ENCODE peak calls at places on chromosomes 1 and 21, in eight cellular contexts. One of them, this sample, is unnamed.

GRCh38 chr1:92301021-92301420 is 2.2 kb downstream of the RPAP2 start:
- DNase-seq in brain microvascular endothelial cell: no peak
- DNase-seq in heart left ventricle: no peak
- DNase-seq in tibial nerve: no peak
- DNase-seq in upper lobe of right lung: no peak
- DNase-seq in HepG2: no peak
- DNase-seq in thyroid gland: no peak
- DNase-seq in H1: no peak
- DNase-seq in this sample: no peak

GRCh38 chr21:42799516-42799915 is 79.8 kb downstream of the WDR4 start:
- DNase-seq in thyroid gland: no peak
- DNase-seq in heart left ventricle: no peak
- DNase-seq in brain microvascular endothelial cell: no peak
- DNase-seq in HepG2: no peak
- DNase-seq in tibial nerve: no peak
- DNase-seq in upper lobe of right lung: no peak
- DNase-seq in H1: no peak
- DNase-seq in this sample: no peak

GRCh38 chr1:167197692-167198091 is 23.0 kb upstream of the POU2F1 start:
- DNase-seq in tibial nerve: no peak
- DNase-seq in thyroid gland: no peak
- DNase-seq in HepG2: no peak
- DNase-seq in heart left ventricle: no peak
- DNase-seq in brain microvascular endothelial cell: no peak
- DNase-seq in H1: no peak
- DNase-seq in upper lobe of right lung: no peak
- DNase-seq in this sample: no peak

GRCh38 chr1:71828431-71829012 is 453.8 kb downstream of the NEGR1 start:
- DNase-seq in tibial nerve: no peak
- DNase-seq in brain microvascular endothelial cell: no peak
- DNase-seq in upper lobe of right lung: no peak
- DNase-seq in heart left ventricle: no peak
- DNase-seq in H1: no peak
- DNase-seq in thyroid gland: no peak
- DNase-seq in HepG2: no peak
- DNase-seq in this sample: no peak

GRCh38 chr1:100353988-100354387 is 1.7 kb downstream of the CDC14A start:
- DNase-seq in upper lobe of right lung: no peak
- DNase-seq in H1: no peak
- DNase-seq in heart left ventricle: no peak
- DNase-seq in brain microvascular endothelial cell: peak
- DNase-seq in thyroid gland: no peak
- DNase-seq in HepG2: peak
- DNase-seq in tibial nerve: no peak
- DNase-seq in this sample: no peak

GRCh38 chr1:23524716-23525401 is 6.2 kb downstream of the E2F2 start:
- DNase-seq in brain microvascular endothelial cell: no peak
- DNase-seq in thyroid gland: no peak
- DNase-seq in H1: no peak
- DNase-seq in upper lobe of right lung: no peak
- DNase-seq in heart left ventricle: peak
- DNase-seq in tibial nerve: no peak
- DNase-seq in HepG2: no peak
- DNase-seq in this sample: no peak

GRCh38 chr1:78045850-78046778 is at the start of gene GIPC2:
- DNase-seq in heart left ventricle: peak
- DNase-seq in brain microvascular endothelial cell: no peak
- DNase-seq in HepG2: peak
- DNase-seq in upper lobe of right lung: peak
- DNase-seq in H1: no peak
- DNase-seq in thyroid gland: peak
- DNase-seq in tibial nerve: no peak
- DNase-seq in this sample: no peak

GRCh38 chr1:92515796-92516201 is 29.1 kb upstream of the GFI1 start:
- DNase-seq in HepG2: no peak
- DNase-seq in thyroid gland: no peak
- DNase-seq in tibial nerve: no peak
- DNase-seq in heart left ventricle: no peak
- DNase-seq in upper lobe of right lung: no peak
- DNase-seq in H1: no peak
- DNase-seq in brain microvascular endothelial cell: no peak
- DNase-seq in this sample: no peak

GRCh38 chr1:180558664-180559063 is at the start of gene OVAAL:
- DNase-seq in upper lobe of right lung: no peak
- DNase-seq in H1: no peak
- DNase-seq in thyroid gland: no peak
- DNase-seq in brain microvascular endothelial cell: no peak
- DNase-seq in tibial nerve: no peak
- DNase-seq in heart left ventricle: no peak
- DNase-seq in HepG2: no peak
- DNase-seq in this sample: no peak

GRCh38 chr1:17437260-17438175 is 2.0 kb downstream of the RCC2 start:
- DNase-seq in thyroid gland: peak
- DNase-seq in brain microvascular endothelial cell: no peak
- DNase-seq in heart left ventricle: peak
- DNase-seq in HepG2: no peak
- DNase-seq in H1: no peak
- DNase-seq in upper lobe of right lung: peak
- DNase-seq in tibial nerve: no peak
- DNase-seq in this sample: no peak

GRCh38 chr1:107680579-107680985 is 284.4 kb downstream of the VAV3 start:
- DNase-seq in heart left ventricle: no peak
- DNase-seq in upper lobe of right lung: no peak
- DNase-seq in H1: no peak
- DNase-seq in brain microvascular endothelial cell: no peak
- DNase-seq in tibial nerve: no peak
- DNase-seq in HepG2: peak
- DNase-seq in thyroid gland: no peak
- DNase-seq in this sample: no peak

GRCh38 chr1:241775021-241775420 is 73.0 kb upstream of the EXO1 start:
- DNase-seq in upper lobe of right lung: no peak
- DNase-seq in brain microvascular endothelial cell: no peak
- DNase-seq in thyroid gland: no peak
- DNase-seq in HepG2: no peak
- DNase-seq in tibial nerve: no peak
- DNase-seq in H1: no peak
- DNase-seq in heart left ventricle: no peak
- DNase-seq in this sample: no peak

GRCh38 chr1:203354246-203354645 is 3.3 kb upstream of the FMOD start:
- DNase-seq in tibial nerve: no peak
- DNase-seq in HepG2: no peak
- DNase-seq in brain microvascular endothelial cell: peak
- DNase-seq in H1: no peak
- DNase-seq in upper lobe of right lung: no peak
- DNase-seq in thyroid gland: no peak
- DNase-seq in heart left ventricle: no peak
- DNase-seq in this sample: peak

GRCh38 chr1:232613752-232614381 is 16.1 kb downstream of the SIPA1L2 start:
- DNase-seq in upper lobe of right lung: no peak
- DNase-seq in thyroid gland: no peak
- DNase-seq in brain microvascular endothelial cell: peak
- DNase-seq in heart left ventricle: no peak
- DNase-seq in tibial nerve: no peak
- DNase-seq in H1: no peak
- DNase-seq in HepG2: no peak
- DNase-seq in this sample: peak

GRCh38 chr1:47578026-47578861 is 140.4 kb downstream of the FOXD2 start:
- DNase-seq in brain microvascular endothelial cell: no peak
- DNase-seq in thyroid gland: no peak
- DNase-seq in heart left ventricle: no peak
- DNase-seq in upper lobe of right lung: no peak
- DNase-seq in HepG2: no peak
- DNase-seq in tibial nerve: peak
- DNase-seq in H1: no peak
- DNase-seq in this sample: no peak

GRCh38 chr1:26287033-26287711 is 7.3 kb downstream of the SH3BGRL3 start:
- DNase-seq in thyroid gland: no peak
- DNase-seq in brain microvascular endothelial cell: no peak
- DNase-seq in H1: no peak
- DNase-seq in HepG2: no peak
- DNase-seq in upper lobe of right lung: no peak
- DNase-seq in tibial nerve: peak
- DNase-seq in heart left ventricle: peak
- DNase-seq in this sample: no peak

GRCh38 chr1:119139393-119139792 is 1.1 kb downstream of the WARS2 start:
- DNase-seq in upper lobe of right lung: no peak
- DNase-seq in heart left ventricle: no peak
- DNase-seq in HepG2: no peak
- DNase-seq in thyroid gland: no peak
- DNase-seq in brain microvascular endothelial cell: no peak
- DNase-seq in tibial nerve: no peak
- DNase-seq in H1: no peak
- DNase-seq in this sample: no peak

DNA sequence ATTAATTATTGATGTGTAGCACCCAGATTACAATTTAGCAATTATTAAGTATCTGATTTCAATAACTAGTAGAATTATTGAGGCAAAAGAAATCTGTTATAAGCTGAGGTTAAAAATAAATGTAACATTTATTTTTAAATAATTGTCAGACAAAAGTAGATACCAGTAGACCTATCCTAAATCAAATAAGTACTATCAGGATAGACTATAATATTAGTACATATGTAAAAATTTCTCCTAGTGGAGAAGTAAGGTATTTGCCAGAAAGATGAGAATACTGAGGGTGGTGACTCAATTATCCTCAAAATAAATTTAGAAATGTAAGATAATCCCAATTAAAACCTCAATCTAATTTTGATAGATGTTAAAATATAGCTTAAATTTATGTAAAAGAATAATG is 377.8 kb upstream of the CHRM3 start:
- DNase-seq in thyroid gland: no peak
- DNase-seq in brain microvascular endothelial cell: no peak
- DNase-seq in upper lobe of right lung: no peak
- DNase-seq in heart left ventricle: no peak
- DNase-seq in HepG2: no peak
- DNase-seq in H1: no peak
- DNase-seq in tibial nerve: no peak
- DNase-seq in this sample: no peak
- TF ChIP-seq CTCF in thyroid gland: no peak
- TF ChIP-seq CTCF in brain microvascular endothelial cell: no peak
- TF ChIP-seq CTCF in upper lobe of right lung: no peak
- TF ChIP-seq CTCF in heart left ventricle: peak
- TF ChIP-seq CTCF in HepG2: no peak
- TF ChIP-seq CTCF in H1: no peak
- TF ChIP-seq CTCF in tibial nerve: no peak
- TF ChIP-seq CTCF in this sample: no peak

DNA sequence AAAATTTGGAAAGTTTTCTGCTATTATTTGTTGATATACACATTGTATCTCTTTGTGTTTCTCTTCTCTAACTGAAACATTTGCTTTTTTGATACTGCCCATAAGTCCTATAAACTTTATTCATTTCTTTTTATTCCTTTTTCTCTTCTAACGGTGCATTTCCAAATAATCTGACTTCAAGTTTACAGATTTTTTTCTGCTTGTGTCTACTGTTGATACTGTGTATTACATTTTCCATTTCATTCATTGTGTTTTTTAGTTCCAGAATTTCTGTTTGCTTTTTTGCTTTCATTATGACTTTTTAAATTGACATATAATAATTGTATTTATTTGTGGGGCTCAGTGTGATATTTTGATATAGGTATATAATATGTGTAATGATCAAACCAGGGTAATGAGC is 38.3 kb upstream of the PLA2G2A start:
- DNase-seq in H1: no peak
- DNase-seq in upper lobe of right lung: no peak
- DNase-seq in brain microvascular endothelial cell: no peak
- DNase-seq in tibial nerve: no peak
- DNase-seq in HepG2: no peak
- DNase-seq in heart left ventricle: no peak
- DNase-seq in thyroid gland: no peak
- DNase-seq in this sample: no peak
- H3K27ac ChIP-seq in H1: no peak
- H3K27ac ChIP-seq in upper lobe of right lung: no peak
- H3K27ac ChIP-seq in brain microvascular endothelial cell: no peak
- H3K27ac ChIP-seq in tibial nerve: no peak
- H3K27ac ChIP-seq in HepG2: no peak
- H3K27ac ChIP-seq in heart left ventricle: no peak
- H3K27ac ChIP-seq in thyroid gland: no peak
- H3K27ac ChIP-seq in this sample: no peak

GRCh38 chr1:205584732-205585131 is 47.1 kb downstream of the ELK4 start:
- DNase-seq in H1: no peak
- DNase-seq in tibial nerve: no peak
- DNase-seq in heart left ventricle: no peak
- DNase-seq in HepG2: no peak
- DNase-seq in upper lobe of right lung: peak
- DNase-seq in thyroid gland: no peak
- DNase-seq in brain microvascular endothelial cell: no peak
- DNase-seq in this sample: no peak

GRCh38 chr1:205587576-205587975 is 44.2 kb downstream of the ELK4 start:
- DNase-seq in heart left ventricle: no peak
- DNase-seq in tibial nerve: no peak
- DNase-seq in thyroid gland: no peak
- DNase-seq in brain microvascular endothelial cell: no peak
- DNase-seq in HepG2: no peak
- DNase-seq in H1: no peak
- DNase-seq in upper lobe of right lung: peak
- DNase-seq in this sample: no peak

GRCh38 chr1:205583461-205584130 is 48.2 kb downstream of the ELK4 start:
- DNase-seq in HepG2: no peak
- DNase-seq in thyroid gland: no peak
- DNase-seq in upper lobe of right lung: peak
- DNase-seq in heart left ventricle: no peak
- DNase-seq in brain microvascular endothelial cell: no peak
- DNase-seq in tibial nerve: no peak
- DNase-seq in H1: no peak
- DNase-seq in this sample: no peak

GRCh38 chr1:205585835-205586785 is 45.7 kb downstream of the ELK4 start:
- DNase-seq in HepG2: no peak
- DNase-seq in H1: no peak
- DNase-seq in brain microvascular endothelial cell: no peak
- DNase-seq in heart left ventricle: no peak
- DNase-seq in tibial nerve: no peak
- DNase-seq in upper lobe of right lung: peak
- DNase-seq in thyroid gland: no peak
- DNase-seq in this sample: no peak

GRCh38 chr1:205585169-205585834 is 46.5 kb downstream of the ELK4 start:
- DNase-seq in tibial nerve: no peak
- DNase-seq in thyroid gland: no peak
- DNase-seq in brain microvascular endothelial cell: no peak
- DNase-seq in HepG2: no peak
- DNase-seq in heart left ventricle: no peak
- DNase-seq in H1: no peak
- DNase-seq in upper lobe of right lung: no peak
- DNase-seq in this sample: no peak
- TF ChIP-seq CTCF in tibial nerve: no peak
- TF ChIP-seq CTCF in thyroid gland: no peak
- TF ChIP-seq CTCF in brain microvascular endothelial cell: no peak
- TF ChIP-seq CTCF in HepG2: no peak
- TF ChIP-seq CTCF in heart left ventricle: no peak
- TF ChIP-seq CTCF in H1: no peak
- TF ChIP-seq CTCF in upper lobe of right lung: no peak
- TF ChIP-seq CTCF in this sample: no peak

DNA sequence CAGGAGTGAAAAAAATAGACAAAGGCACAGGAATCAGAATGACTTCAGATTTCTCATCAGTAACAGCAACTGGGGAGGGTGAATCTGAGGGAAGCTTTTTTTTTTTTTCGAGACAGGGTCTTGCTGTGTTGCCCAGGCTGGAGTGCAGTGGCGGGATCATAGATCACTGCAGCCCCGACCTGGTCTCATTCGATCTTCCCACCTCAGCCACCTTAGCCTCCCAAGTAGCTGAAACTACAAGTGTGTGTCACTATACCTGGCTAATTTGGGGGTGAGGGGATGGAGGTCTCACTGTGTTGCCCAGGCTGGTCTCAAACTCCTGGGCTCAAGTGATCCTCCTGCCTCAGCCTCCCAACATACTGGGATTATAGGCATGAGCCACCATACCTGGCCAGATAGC is 10.7 kb downstream of the ARMH1 start:
- DNase-seq in HepG2: no peak
- DNase-seq in tibial nerve: no peak
- DNase-seq in thyroid gland: no peak
- DNase-seq in H1: no peak
- DNase-seq in heart left ventricle: no peak
- DNase-seq in brain microvascular endothelial cell: no peak
- DNase-seq in upper lobe of right lung: no peak
- DNase-seq in this sample: no peak
- H3K27ac ChIP-seq in HepG2: no peak
- H3K27ac ChIP-seq in tibial nerve: no peak
- H3K27ac ChIP-seq in thyroid gland: no peak
- H3K27ac ChIP-seq in H1: no peak
- H3K27ac ChIP-seq in heart left ventricle: no peak
- H3K27ac ChIP-seq in brain microvascular endothelial cell: no peak
- H3K27ac ChIP-seq in upper lobe of right lung: no peak
- H3K27ac ChIP-seq in this sample: no peak